ENCODE peak calls at places on chromosomes 11 and 22, in ten cellular contexts. E, T, X, S, A, K, N, C, B and R are unnamed samples.

GRCh38 chr11:13315517-13316432 is 38.2 kb downstream of the BMAL1 start:
- DNase-seq in N (no peak), C (no peak), B (no peak), A (no peak), K (no peak), T (peak), E (no peak), X (no peak), S (no peak), R (no peak)

GRCh38 chr11:28858076-28858475 is 749.9 kb downstream of the METTL15 start:
- DNase-seq in N (peak), C (peak), S (no peak), K (no peak), B (no peak), E (no peak), T (no peak), A (no peak), X (no peak), R (no peak)

GRCh38 chr11:130383363-130384168 is 44.8 kb downstream of the ADAMTS8 start:
- DNase-seq in E (peak), T (peak), C (peak), S (no peak), B (peak), A (peak), N (peak), K (no peak), X (no peak), R (no peak)

GRCh38 chr22:46001046-46001425 is 24.1 kb upstream of the WNT7B start:
- DNase-seq in K (no peak), X (no peak), C (no peak), N (no peak), A (peak), S (no peak), T (no peak), B (no peak), E (no peak), R (no peak)

GRCh38 chr11:1055109-1055703 is 18.7 kb upstream of the MUC6 start:
- DNase-seq in A (peak), N (no peak), B (no peak), C (no peak), S (no peak), K (no peak), X (no peak), E (no peak), T (no peak), R (no peak)

GRCh38 chr11:117045956-117046355 is 52.3 kb downstream of the SIK3 start:
- DNase-seq in E (no peak), S (no peak), K (no peak), T (no peak), A (no peak), C (no peak), X (no peak), N (peak), B (peak), R (no peak)

GRCh38 chr11:83061883-83062282 is 9.8 kb downstream of the RAB30 start:
- DNase-seq in C (no peak), E (no peak), B (no peak), X (peak), S (no peak), N (no peak), K (no peak), T (no peak), A (no peak), R (no peak)

GRCh38 chr11:111604392-111605009 is 2.3 kb downstream of the SIK2 start:
- DNase-seq in N (peak), A (no peak), B (peak), K (no peak), C (peak), S (no peak), E (no peak), T (peak), X (peak), R (no peak)

GRCh38 chr22:20567371-20567847 is 60.0 kb downstream of the MED15 start:
- DNase-seq in S (no peak), X (no peak), C (peak), T (peak), K (no peak), B (peak), E (no peak), A (peak), N (peak), R (no peak)

GRCh38 chr11:126165366-126166156 is 45.9 kb downstream of the RPUSD4 start:
- DNase-seq in B (no peak), E (no peak), N (peak), T (no peak), A (no peak), K (peak), S (peak), C (no peak), X (no peak), R (no peak)

GRCh38 chr11:112834277-112834755 is 126.9 kb upstream of the NCAM1 start:
- DNase-seq in T (peak), N (no peak), E (no peak), S (no peak), A (peak), K (no peak), C (no peak), B (peak), X (no peak), R (no peak)

GRCh38 chr22:37802310-37803194 is 5.2 kb upstream of the GCAT start:
- DNase-seq in S (peak), C (peak), A (peak), B (peak), E (no peak), N (peak), X (no peak), K (peak), T (peak), R (no peak)

GRCh38 chr11:2206291-2206690 is 34.7 kb upstream of the TH start:
- DNase-seq in K (peak), E (no peak), B (no peak), N (no peak), S (no peak), T (no peak), X (no peak), A (peak), C (no peak), R (no peak)

GRCh38 chr22:37481347-37481907 is 4.8 kb downstream of the MFNG start:
- DNase-seq in X (no peak), A (no peak), N (no peak), S (no peak), K (no peak), B (no peak), T (no peak), C (no peak), E (no peak), R (no peak)

GRCh38 chr22:25475554-25476022 is 88.9 kb upstream of the GRK3 start:
- DNase-seq in B (no peak), A (no peak), T (peak), S (no peak), E (no peak), C (peak), K (no peak), N (peak), X (no peak), R (no peak)

GRCh38 chr11:3626250-3626960 is 15.4 kb downstream of the ART5 start:
- DNase-seq in N (no peak), S (no peak), E (no peak), C (no peak), K (peak), A (peak), T (no peak), B (no peak), X (no peak), R (no peak)

GRCh38 chr11:75499423-75500305 is 26.1 kb downstream of the GDPD5 start:
- DNase-seq in S (no peak), C (peak), X (no peak), K (peak), E (peak), N (peak), T (peak), A (peak), B (peak), R (no peak)

GRCh38 chr11:15835705-15836411 is 520.5 kb downstream of the SOX6 start:
- DNase-seq in E (no peak), S (no peak), B (no peak), C (no peak), X (no peak), N (no peak), A (no peak), T (no peak), K (no peak), R (no peak)

GRCh38 chr22:49645257-49645656 is 182.4 kb downstream of the BRD1 start:
- DNase-seq in X (no peak), S (no peak), K (no peak), T (no peak), N (no peak), E (no peak), C (no peak), A (no peak), B (no peak), R (no peak)

DNA sequence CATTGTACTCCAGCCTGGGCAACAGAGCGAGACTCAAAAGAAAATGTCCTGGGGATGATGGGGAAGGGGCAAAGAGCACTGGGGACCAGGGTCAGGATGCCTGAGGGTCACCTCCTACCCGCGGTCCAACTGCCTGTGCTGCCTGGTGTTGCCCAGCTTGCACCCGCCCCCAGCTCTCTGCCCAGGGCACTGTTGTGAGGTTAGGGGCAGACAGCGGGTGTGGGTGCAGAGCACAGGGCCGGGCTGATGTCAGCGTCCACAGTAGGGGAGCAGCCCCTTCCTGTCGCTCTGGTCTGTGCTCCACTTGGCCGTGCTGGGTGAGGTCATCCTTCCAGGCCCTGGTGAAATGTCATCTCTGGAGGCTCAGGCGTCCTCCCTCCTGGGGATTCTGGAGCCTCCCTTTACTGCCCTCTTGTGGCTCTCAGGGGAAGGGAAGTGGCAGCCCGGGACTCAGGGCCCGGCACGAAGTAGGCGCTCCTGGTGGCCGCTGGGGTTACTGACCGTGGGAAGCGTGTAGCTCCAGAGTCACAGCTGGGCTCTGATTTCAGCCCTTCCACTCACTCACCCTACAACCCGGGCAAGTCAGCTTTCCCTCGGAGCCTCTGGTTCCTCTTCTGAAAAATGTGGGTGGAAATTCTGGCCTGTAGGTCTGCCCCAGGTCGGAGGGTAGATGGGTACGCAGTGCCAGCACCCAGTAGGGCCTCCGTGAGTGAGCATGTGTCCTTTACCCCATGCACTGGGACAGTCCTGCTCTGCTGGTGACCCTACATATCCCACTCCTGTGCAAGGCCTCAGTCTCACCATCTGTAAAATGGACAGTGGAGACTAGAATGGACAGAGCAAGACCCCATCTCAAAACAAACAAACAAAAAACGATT is 17.3 kb upstream of the PRR5 start:
- DNase-seq in T (peak), S (peak), E (peak), K (peak), B (peak), C (peak), A (peak), X (peak), N (peak), R (peak)
- TF ChIP-seq CTCF in T (peak), S (peak), E (peak), K (peak), B (peak), C (peak), A (peak), X (peak), N (peak), R (peak)

GRCh38 chr11:88428959-88429358 is 91.4 kb upstream of the CTSC start:
- DNase-seq in K (no peak), S (no peak), N (no peak), T (no peak), E (no peak), X (no peak), C (no peak), B (no peak), A (no peak), R (no peak)
- TF ChIP-seq CTCF in K (no peak), S (no peak), N (no peak), T (no peak), E (no peak), X (no peak), C (no peak), B (no peak), A (no peak), R (no peak)

GRCh38 chr11:64238076-64238475 is 2.8 kb upstream of the FKBP2 start:
- DNase-seq in N (no peak), T (no peak), A (peak), E (no peak), X (no peak), S (peak), B (no peak), K (no peak), C (no peak), R (no peak)

GRCh38 chr11:64237484-64237951 is 3.1 kb downstream of the VEGFB start:
- DNase-seq in T (no peak), B (no peak), C (no peak), A (peak), X (no peak), N (no peak), S (peak), K (peak), E (no peak), R (no peak)

GRCh38 chr11:64240467-64241174 is at the start of gene FKBP2:
- DNase-seq in B (peak), S (peak), A (peak), E (peak), N (peak), K (peak), X (peak), T (peak), C (peak), R (peak)

GRCh38 chr11:64239662-64240466 is 1.0 kb upstream of the FKBP2 start:
- DNase-seq in A (peak), T (no peak), N (no peak), B (no peak), E (no peak), K (no peak), S (peak), C (no peak), X (peak), R (no peak)

DNA sequence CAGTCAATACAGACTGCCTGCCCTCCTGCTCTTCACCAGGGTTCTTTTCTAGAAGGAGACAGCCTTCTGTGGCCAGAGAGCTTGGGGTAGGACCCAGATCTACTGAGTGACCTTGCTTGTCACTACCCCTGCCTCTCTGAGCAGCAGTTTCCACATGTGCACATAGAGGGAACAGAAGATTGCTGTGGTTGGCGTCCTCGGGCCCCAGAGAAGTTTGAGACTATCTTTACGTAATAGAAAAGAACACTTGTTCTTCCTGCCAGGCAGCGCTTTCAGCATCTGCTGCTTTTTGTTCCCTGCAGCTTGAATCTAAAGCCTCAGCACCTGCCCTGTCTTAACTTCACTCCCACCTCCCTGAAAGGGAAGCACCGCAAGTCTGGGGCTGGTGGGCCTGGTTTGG is 1.9 kb upstream of the FKBP2 start:
- DNase-seq in B (no peak), S (peak), X (no peak), E (no peak), C (no peak), T (no peak), A (no peak), N (no peak), K (no peak), R (no peak)
- TF ChIP-seq CTCF in B (no peak), S (no peak), X (no peak), E (no peak), C (no peak), T (no peak), A (no peak), N (no peak), K (no peak), R (no peak)

GRCh38 chr11:72112541-72113136 is at the start of gene ANAPC15:
- DNase-seq in X (peak), K (peak), A (peak), E (peak), N (peak), C (peak), B (peak), S (peak), T (peak), R (peak)
- TF ChIP-seq CTCF in X (no peak), K (no peak), A (no peak), E (no peak), N (no peak), C (no peak), B (no peak), S (no peak), T (no peak), R (no peak)